ENCODE peak calls at places on chromosome 21, in four cellular contexts. One of them, this sample, is unnamed.

GRCh38 chr21:30227633-30228404 is 11.9 kb upstream of the CLDN8 start:
- DNase-seq in activated CD4-positive, alpha-beta memory T cell treated with anti-CD3 and anti-CD28 coated beads, Interleukin-2, amount 10 ng/mL, durations not matched to agents 7 days and 5 days: no peak
- DNase-seq in GM04504: peak
- DNase-seq in fibroblast of lung: peak
- DNase-seq in this sample: peak

GRCh38 chr21:46552274-46552673 is 52.6 kb downstream of the S100B start:
- DNase-seq in activated CD4-positive, alpha-beta memory T cell treated with anti-CD3 and anti-CD28 coated beads, Interleukin-2, amount 10 ng/mL, durations not matched to agents 7 days and 5 days: peak
- DNase-seq in GM04504: no peak
- DNase-seq in fibroblast of lung: no peak
- DNase-seq in this sample: no peak

GRCh38 chr21:18023099-18023498 is 203.9 kb upstream of the C21orf91 start:
- DNase-seq in activated CD4-positive, alpha-beta memory T cell treated with anti-CD3 and anti-CD28 coated beads, Interleukin-2, amount 10 ng/mL, durations not matched to agents 7 days and 5 days: no peak
- DNase-seq in GM04504: no peak
- DNase-seq in fibroblast of lung: no peak
- DNase-seq in this sample: no peak

GRCh38 chr21:46411236-46411635 is 47.5 kb upstream of the DIP2A start:
- DNase-seq in activated CD4-positive, alpha-beta memory T cell treated with anti-CD3 and anti-CD28 coated beads, Interleukin-2, amount 10 ng/mL, durations not matched to agents 7 days and 5 days: no peak
- DNase-seq in GM04504: no peak
- DNase-seq in fibroblast of lung: no peak
- DNase-seq in this sample: no peak

GRCh38 chr21:39182484-39183271 is 573 bp downstream of the PSMG1 start:
- DNase-seq in activated CD4-positive, alpha-beta memory T cell treated with anti-CD3 and anti-CD28 coated beads, Interleukin-2, amount 10 ng/mL, durations not matched to agents 7 days and 5 days: no peak
- DNase-seq in GM04504: no peak
- DNase-seq in fibroblast of lung: no peak
- DNase-seq in this sample: no peak

GRCh38 chr21:46179708-46180078 is 4.6 kb downstream of the SPATC1L start:
- DNase-seq in activated CD4-positive, alpha-beta memory T cell treated with anti-CD3 and anti-CD28 coated beads, Interleukin-2, amount 10 ng/mL, durations not matched to agents 7 days and 5 days: no peak
- DNase-seq in GM04504: no peak
- DNase-seq in fibroblast of lung: no peak
- DNase-seq in this sample: no peak

GRCh38 chr21:36466061-36466511 is 13.8 kb downstream of the CLDN14 start:
- DNase-seq in activated CD4-positive, alpha-beta memory T cell treated with anti-CD3 and anti-CD28 coated beads, Interleukin-2, amount 10 ng/mL, durations not matched to agents 7 days and 5 days: no peak
- DNase-seq in GM04504: no peak
- DNase-seq in fibroblast of lung: peak
- DNase-seq in this sample: no peak

GRCh38 chr21:42692688-42693087 is 39.3 kb downstream of the PDE9A start:
- DNase-seq in activated CD4-positive, alpha-beta memory T cell treated with anti-CD3 and anti-CD28 coated beads, Interleukin-2, amount 10 ng/mL, durations not matched to agents 7 days and 5 days: no peak
- DNase-seq in GM04504: no peak
- DNase-seq in fibroblast of lung: no peak
- DNase-seq in this sample: no peak

GRCh38 chr21:38839683-38840286 is 34.1 kb downstream of the ETS2 start:
- DNase-seq in activated CD4-positive, alpha-beta memory T cell treated with anti-CD3 and anti-CD28 coated beads, Interleukin-2, amount 10 ng/mL, durations not matched to agents 7 days and 5 days: no peak
- DNase-seq in GM04504: peak
- DNase-seq in fibroblast of lung: peak
- DNase-seq in this sample: peak

GRCh38 chr21:38333290-38334272 is 76.8 kb downstream of the KCNJ15 start:
- DNase-seq in activated CD4-positive, alpha-beta memory T cell treated with anti-CD3 and anti-CD28 coated beads, Interleukin-2, amount 10 ng/mL, durations not matched to agents 7 days and 5 days: no peak
- DNase-seq in GM04504: no peak
- DNase-seq in fibroblast of lung: no peak
- DNase-seq in this sample: no peak

GRCh38 chr21:43736224-43736883 is 17.4 kb downstream of the PDXK start:
- DNase-seq in activated CD4-positive, alpha-beta memory T cell treated with anti-CD3 and anti-CD28 coated beads, Interleukin-2, amount 10 ng/mL, durations not matched to agents 7 days and 5 days: no peak
- DNase-seq in GM04504: no peak
- DNase-seq in fibroblast of lung: peak
- DNase-seq in this sample: no peak

GRCh38 chr21:31945576-31945975 is 72.8 kb downstream of the HUNK start:
- DNase-seq in activated CD4-positive, alpha-beta memory T cell treated with anti-CD3 and anti-CD28 coated beads, Interleukin-2, amount 10 ng/mL, durations not matched to agents 7 days and 5 days: no peak
- DNase-seq in GM04504: peak
- DNase-seq in fibroblast of lung: peak
- DNase-seq in this sample: peak

GRCh38 chr21:40696246-40696645 is 150.7 kb downstream of the DSCAM start:
- DNase-seq in activated CD4-positive, alpha-beta memory T cell treated with anti-CD3 and anti-CD28 coated beads, Interleukin-2, amount 10 ng/mL, durations not matched to agents 7 days and 5 days: no peak
- DNase-seq in GM04504: no peak
- DNase-seq in fibroblast of lung: no peak
- DNase-seq in this sample: no peak

GRCh38 chr21:32712043-32712442 is 15.8 kb downstream of the SYNJ1 start:
- DNase-seq in activated CD4-positive, alpha-beta memory T cell treated with anti-CD3 and anti-CD28 coated beads, Interleukin-2, amount 10 ng/mL, durations not matched to agents 7 days and 5 days: peak
- DNase-seq in GM04504: no peak
- DNase-seq in fibroblast of lung: peak
- DNase-seq in this sample: peak

GRCh38 chr21:42401164-42401563 is 2.5 kb upstream of the UBASH3A start:
- DNase-seq in activated CD4-positive, alpha-beta memory T cell treated with anti-CD3 and anti-CD28 coated beads, Interleukin-2, amount 10 ng/mL, durations not matched to agents 7 days and 5 days: no peak
- DNase-seq in GM04504: no peak
- DNase-seq in fibroblast of lung: peak
- DNase-seq in this sample: peak

GRCh38 chr21:33374874-33375644 is 28.2 kb upstream of the IFNGR2 start:
- DNase-seq in activated CD4-positive, alpha-beta memory T cell treated with anti-CD3 and anti-CD28 coated beads, Interleukin-2, amount 10 ng/mL, durations not matched to agents 7 days and 5 days: no peak
- DNase-seq in GM04504: no peak
- DNase-seq in fibroblast of lung: no peak
- DNase-seq in this sample: no peak

GRCh38 chr21:15289896-15290841 is 225.4 kb upstream of the NRIP1 start:
- DNase-seq in activated CD4-positive, alpha-beta memory T cell treated with anti-CD3 and anti-CD28 coated beads, Interleukin-2, amount 10 ng/mL, durations not matched to agents 7 days and 5 days: no peak
- DNase-seq in GM04504: no peak
- DNase-seq in fibroblast of lung: no peak
- DNase-seq in this sample: no peak

GRCh38 chr21:28391938-28392337 is 600.7 kb downstream of the LTN1 start:
- DNase-seq in activated CD4-positive, alpha-beta memory T cell treated with anti-CD3 and anti-CD28 coated beads, Interleukin-2, amount 10 ng/mL, durations not matched to agents 7 days and 5 days: no peak
- DNase-seq in GM04504: no peak
- DNase-seq in fibroblast of lung: no peak
- DNase-seq in this sample: no peak

GRCh38 chr21:42276526-42277154 is 38.6 kb downstream of the TFF3 start:
- DNase-seq in activated CD4-positive, alpha-beta memory T cell treated with anti-CD3 and anti-CD28 coated beads, Interleukin-2, amount 10 ng/mL, durations not matched to agents 7 days and 5 days: no peak
- DNase-seq in GM04504: no peak
- DNase-seq in fibroblast of lung: no peak
- DNase-seq in this sample: no peak

GRCh38 chr21:27365394-27365793 is 398.5 kb upstream of the ADAMTS5 start:
- DNase-seq in activated CD4-positive, alpha-beta memory T cell treated with anti-CD3 and anti-CD28 coated beads, Interleukin-2, amount 10 ng/mL, durations not matched to agents 7 days and 5 days: no peak
- DNase-seq in GM04504: no peak
- DNase-seq in fibroblast of lung: peak
- DNase-seq in this sample: peak

GRCh38 chr21:45356653-45357435 is 48.1 kb upstream of the COL18A1 start:
- DNase-seq in activated CD4-positive, alpha-beta memory T cell treated with anti-CD3 and anti-CD28 coated beads, Interleukin-2, amount 10 ng/mL, durations not matched to agents 7 days and 5 days: no peak
- DNase-seq in GM04504: no peak
- DNase-seq in fibroblast of lung: no peak
- DNase-seq in this sample: no peak

GRCh38 chr21:37587635-37588177 is 221.1 kb downstream of the DYRK1A start:
- DNase-seq in activated CD4-positive, alpha-beta memory T cell treated with anti-CD3 and anti-CD28 coated beads, Interleukin-2, amount 10 ng/mL, durations not matched to agents 7 days and 5 days: no peak
- DNase-seq in GM04504: no peak
- DNase-seq in fibroblast of lung: no peak
- DNase-seq in this sample: no peak

GRCh38 chr21:14480601-14481000 is 65.5 kb downstream of the SAMSN1 start:
- DNase-seq in activated CD4-positive, alpha-beta memory T cell treated with anti-CD3 and anti-CD28 coated beads, Interleukin-2, amount 10 ng/mL, durations not matched to agents 7 days and 5 days: no peak
- DNase-seq in GM04504: no peak
- DNase-seq in fibroblast of lung: no peak
- DNase-seq in this sample: no peak

GRCh38 chr21:45404726-45405270 is at the start of gene COL18A1:
- DNase-seq in activated CD4-positive, alpha-beta memory T cell treated with anti-CD3 and anti-CD28 coated beads, Interleukin-2, amount 10 ng/mL, durations not matched to agents 7 days and 5 days: no peak
- DNase-seq in GM04504: no peak
- DNase-seq in fibroblast of lung: peak
- DNase-seq in this sample: peak

GRCh38 chr21:29334717-29335428 is 36.2 kb downstream of the BACH1 start:
- DNase-seq in activated CD4-positive, alpha-beta memory T cell treated with anti-CD3 and anti-CD28 coated beads, Interleukin-2, amount 10 ng/mL, durations not matched to agents 7 days and 5 days: no peak
- DNase-seq in GM04504: no peak
- DNase-seq in fibroblast of lung: peak
- DNase-seq in this sample: peak

GRCh38 chr21:35616090-35616489 is 444.2 kb downstream of the SETD4 start:
- DNase-seq in activated CD4-positive, alpha-beta memory T cell treated with anti-CD3 and anti-CD28 coated beads, Interleukin-2, amount 10 ng/mL, durations not matched to agents 7 days and 5 days: no peak
- DNase-seq in GM04504: peak
- DNase-seq in fibroblast of lung: peak
- DNase-seq in this sample: peak